ENCODE peak calls at places on chromosomes 13 and 19, in four cellular contexts. One of them, this sample, is unnamed.

GRCh38 chr13:21231426-21231945 is 55.0 kb downstream of the MRPL57 start:
- DNase-seq in fibroblast of lung: no peak
- DNase-seq in ascending aorta: no peak
- DNase-seq in thoracic aorta: no peak
- DNase-seq in this sample: no peak

GRCh38 chr19:40139533-40140287 is 49.0 kb upstream of the ZNF780A start:
- DNase-seq in fibroblast of lung: peak
- DNase-seq in thoracic aorta: no peak
- DNase-seq in ascending aorta: no peak
- DNase-seq in this sample: no peak

GRCh38 chr19:42254850-42255765 is at the start of gene ERF:
- DNase-seq in ascending aorta: peak
- DNase-seq in thoracic aorta: peak
- DNase-seq in fibroblast of lung: peak
- DNase-seq in this sample: peak

GRCh38 chr13:100589178-100589725 is 663 bp upstream of the GGACT start:
- DNase-seq in thoracic aorta: no peak
- DNase-seq in ascending aorta: no peak
- DNase-seq in fibroblast of lung: no peak
- DNase-seq in this sample: no peak

GRCh38 chr13:109835321-109835720 is 48.9 kb upstream of the IRS2 start:
- DNase-seq in ascending aorta: no peak
- DNase-seq in fibroblast of lung: peak
- DNase-seq in thoracic aorta: no peak
- DNase-seq in this sample: no peak

GRCh38 chr13:40640845-40641458 is 25.5 kb downstream of the FOXO1 start:
- DNase-seq in thoracic aorta: no peak
- DNase-seq in fibroblast of lung: no peak
- DNase-seq in ascending aorta: no peak
- DNase-seq in this sample: no peak

GRCh38 chr13:49063526-49063925 is 87.8 kb downstream of the FNDC3A start:
- DNase-seq in ascending aorta: no peak
- DNase-seq in thoracic aorta: no peak
- DNase-seq in fibroblast of lung: no peak
- DNase-seq in this sample: no peak

GRCh38 chr19:3860499-3860898 is 8.3 kb downstream of the ZFR2 start:
- DNase-seq in fibroblast of lung: no peak
- DNase-seq in ascending aorta: no peak
- DNase-seq in thoracic aorta: no peak
- DNase-seq in this sample: no peak

GRCh38 chr13:46575843-46576242 is 22.9 kb downstream of the LRCH1 start:
- DNase-seq in fibroblast of lung: peak
- DNase-seq in thoracic aorta: no peak
- DNase-seq in ascending aorta: peak
- DNase-seq in this sample: no peak

GRCh38 chr13:25756916-25757315 is 294.9 kb downstream of the SHISA2 start:
- DNase-seq in thoracic aorta: no peak
- DNase-seq in fibroblast of lung: no peak
- DNase-seq in ascending aorta: no peak
- DNase-seq in this sample: no peak
- TF ChIP-seq CTCF in thoracic aorta: no peak
- TF ChIP-seq CTCF in fibroblast of lung: no peak
- TF ChIP-seq CTCF in ascending aorta: no peak
- TF ChIP-seq CTCF in this sample: no peak

GRCh38 chr19:31408460-31409124 is 59.4 kb upstream of the TSHZ3 start:
- DNase-seq in ascending aorta: no peak
- DNase-seq in thoracic aorta: no peak
- DNase-seq in fibroblast of lung: peak
- DNase-seq in this sample: no peak
- H3K27ac ChIP-seq in ascending aorta: no peak
- H3K27ac ChIP-seq in thoracic aorta: no peak
- H3K27ac ChIP-seq in fibroblast of lung: peak
- H3K27ac ChIP-seq in this sample: no peak

GRCh38 chr13:27355894-27356293 is 68.5 kb upstream of the GTF3A start:
- DNase-seq in fibroblast of lung: no peak
- DNase-seq in thoracic aorta: no peak
- DNase-seq in ascending aorta: no peak
- DNase-seq in this sample: no peak

GRCh38 chr13:27354379-27354778 is 70.0 kb upstream of the GTF3A start:
- DNase-seq in ascending aorta: no peak
- DNase-seq in fibroblast of lung: peak
- DNase-seq in thoracic aorta: no peak
- DNase-seq in this sample: no peak

GRCh38 chr13:27353653-27354052 is 70.8 kb upstream of the GTF3A start:
- DNase-seq in ascending aorta: no peak
- DNase-seq in thoracic aorta: no peak
- DNase-seq in fibroblast of lung: no peak
- DNase-seq in this sample: no peak

GRCh38 chr13:27352698-27353097 is 71.7 kb upstream of the GTF3A start:
- DNase-seq in fibroblast of lung: no peak
- DNase-seq in thoracic aorta: no peak
- DNase-seq in ascending aorta: no peak
- DNase-seq in this sample: no peak

DNA sequence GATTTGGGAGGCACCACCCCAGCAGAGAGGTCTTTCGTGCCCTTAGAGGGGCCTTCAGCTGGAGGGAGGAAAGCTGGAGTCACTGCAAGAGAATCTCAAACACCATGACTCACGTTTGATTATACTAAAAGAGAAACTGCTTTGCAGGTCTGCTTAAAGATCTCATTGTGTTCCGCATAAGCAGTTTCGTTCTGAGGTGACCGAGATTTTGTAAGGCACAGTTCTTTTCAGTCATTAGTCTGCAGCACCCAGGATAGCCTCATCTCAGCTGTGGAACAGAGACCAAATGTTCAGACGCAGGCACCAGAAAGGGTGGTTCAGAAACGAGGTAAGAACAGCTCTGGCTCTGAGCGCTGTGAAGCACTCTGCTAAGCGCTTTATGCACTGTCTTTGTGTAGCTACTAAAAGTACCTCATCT is 71.2 kb upstream of the GTF3A start:
- DNase-seq in fibroblast of lung: peak
- DNase-seq in ascending aorta: no peak
- DNase-seq in thoracic aorta: no peak
- DNase-seq in this sample: no peak
- H3K4me3 ChIP-seq in fibroblast of lung: no peak
- H3K4me3 ChIP-seq in ascending aorta: no peak
- H3K4me3 ChIP-seq in thoracic aorta: no peak
- H3K4me3 ChIP-seq in this sample: peak

DNA sequence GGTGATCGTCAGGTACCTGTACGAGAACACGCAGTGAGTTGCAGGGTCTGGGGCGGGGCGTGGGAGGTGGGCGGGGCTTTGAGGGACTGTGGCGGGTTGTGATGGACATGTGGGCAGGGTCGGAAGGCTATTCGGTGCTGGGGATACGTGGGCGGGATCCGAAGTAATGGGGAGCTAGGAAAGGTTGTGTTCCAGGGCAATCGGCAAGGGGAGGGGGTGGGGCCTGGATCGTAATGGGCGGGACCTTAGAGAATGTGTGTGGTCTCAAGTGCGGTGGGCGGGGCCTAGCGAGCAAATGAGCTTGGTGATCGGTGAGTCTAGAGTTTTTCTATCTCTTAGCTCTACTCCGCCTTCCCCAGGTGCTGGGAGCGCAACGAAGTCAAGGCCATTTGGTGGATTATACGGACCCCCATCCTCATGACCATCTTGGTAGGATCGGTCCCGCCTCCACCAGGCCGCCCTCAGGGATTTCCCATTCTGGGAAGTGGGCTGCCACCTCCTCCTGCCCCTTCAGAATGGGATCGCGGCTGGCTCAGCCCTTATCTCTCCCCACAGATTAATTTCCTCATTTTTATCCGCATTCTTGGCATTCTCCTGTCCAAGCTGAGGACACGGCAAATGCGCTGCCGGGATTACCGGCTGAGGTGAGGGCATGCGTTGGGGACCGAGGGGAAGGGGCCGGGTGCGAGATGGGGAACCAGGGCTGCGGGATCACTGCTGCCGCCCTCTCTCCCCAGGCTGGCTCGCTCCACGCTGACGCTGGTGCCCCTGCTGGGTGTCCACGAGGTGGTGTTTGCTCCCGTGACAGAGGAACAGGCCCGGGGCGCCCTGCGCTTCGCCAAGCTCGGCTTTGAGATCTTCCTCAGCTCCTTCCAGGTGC is 9.6 kb downstream of the GIPR start:
- DNase-seq in fibroblast of lung: peak
- DNase-seq in ascending aorta: peak
- DNase-seq in thoracic aorta: no peak
- DNase-seq in this sample: peak
- TF ChIP-seq CTCF in fibroblast of lung: no peak
- TF ChIP-seq CTCF in ascending aorta: no peak
- TF ChIP-seq CTCF in thoracic aorta: no peak
- TF ChIP-seq CTCF in this sample: peak

GRCh38 chr13:95708390-95708774 is 31.4 kb downstream of the DNAJC3 start:
- DNase-seq in fibroblast of lung: no peak
- DNase-seq in thoracic aorta: no peak
- DNase-seq in ascending aorta: no peak
- DNase-seq in this sample: no peak
- H3K27ac ChIP-seq in fibroblast of lung: no peak
- H3K27ac ChIP-seq in thoracic aorta: no peak
- H3K27ac ChIP-seq in ascending aorta: no peak
- H3K27ac ChIP-seq in this sample: peak

DNA sequence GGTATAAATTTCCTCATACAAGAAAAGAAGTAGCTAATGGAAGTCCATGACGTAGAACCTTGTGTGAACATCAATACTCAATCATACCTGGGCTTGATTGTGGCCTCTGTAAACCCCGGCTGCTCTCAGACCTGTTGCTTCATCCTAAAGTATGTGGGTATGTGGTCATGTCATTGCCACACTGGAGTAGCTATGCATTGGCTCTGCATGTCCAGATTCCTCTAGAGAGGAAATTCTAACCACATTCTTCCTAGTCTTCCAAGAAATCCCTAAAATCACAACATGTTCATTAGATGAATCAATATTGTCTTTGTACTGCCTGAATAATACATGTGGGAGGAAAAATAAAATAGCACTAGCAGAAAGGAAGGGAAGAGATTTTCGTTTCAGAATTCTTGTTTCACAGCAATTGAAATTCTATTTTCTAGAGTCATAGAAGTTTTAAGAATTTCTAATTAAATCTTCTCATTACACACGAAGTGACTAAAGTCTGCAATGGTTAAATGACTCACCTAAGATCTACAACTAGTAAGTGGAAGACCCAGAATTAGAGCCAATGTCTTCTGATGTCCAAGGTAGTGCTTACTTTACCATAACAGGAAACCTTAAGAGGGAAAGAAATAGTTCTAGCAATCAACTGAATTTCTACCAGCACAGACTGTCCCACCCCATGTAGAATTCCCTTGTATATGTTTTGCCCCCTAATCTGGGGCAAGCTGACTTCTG is 28.0 kb downstream of the RXFP2 start:
- DNase-seq in thoracic aorta: no peak
- DNase-seq in ascending aorta: peak
- DNase-seq in fibroblast of lung: peak
- DNase-seq in this sample: no peak
- H3K4me3 ChIP-seq in thoracic aorta: no peak
- H3K4me3 ChIP-seq in ascending aorta: no peak
- H3K4me3 ChIP-seq in fibroblast of lung: no peak
- H3K4me3 ChIP-seq in this sample: no peak

This sample was measured in esophagus squamous epithelium.